ENCODE peak calls at places on chromosome 2, in six cellular contexts. One of them, this sample, is unnamed.

GRCh38 chr2:203706403-203706802 is at the start of gene CD28:
- DNase-seq in CD8-positive, alpha-beta memory T cell: peak; percentile 95
- DNase-seq in Karpas-422: no peak
- DNase-seq in cardiac muscle cell: no peak
- DNase-seq in Peyer's patch: no peak
- DNase-seq in right lobe of liver: peak; percentile 61
- DNase-seq in this sample: peak; percentile 71

GRCh38 chr2:23604731-23605130 is 219.8 kb downstream of the KLHL29 start:
- DNase-seq in cardiac muscle cell: no peak
- DNase-seq in right lobe of liver: peak; percentile 39
- DNase-seq in Karpas-422: no peak
- DNase-seq in Peyer's patch: peak; percentile 20
- DNase-seq in CD8-positive, alpha-beta memory T cell: no peak
- DNase-seq in this sample: no peak

GRCh38 chr2:201233192-201234166 is 26.9 kb upstream of the CASP8 start:
- DNase-seq in right lobe of liver: peak; percentile 92
- DNase-seq in Peyer's patch: peak; percentile 90
- DNase-seq in cardiac muscle cell: peak; percentile 44
- DNase-seq in CD8-positive, alpha-beta memory T cell: peak; percentile 89
- DNase-seq in Karpas-422: peak; percentile 94
- DNase-seq in this sample: peak; percentile 94

GRCh38 chr2:101770672-101771071 is 73.2 kb downstream of the MAP4K4 start:
- DNase-seq in cardiac muscle cell: peak; percentile 52
- DNase-seq in right lobe of liver: no peak
- DNase-seq in Karpas-422: peak; percentile 75
- DNase-seq in CD8-positive, alpha-beta memory T cell: no peak
- DNase-seq in Peyer's patch: no peak
- DNase-seq in this sample: no peak

GRCh38 chr2:189541591-189541990 is 39.0 kb downstream of the SLC40A1 start:
- DNase-seq in cardiac muscle cell: no peak
- DNase-seq in right lobe of liver: no peak
- DNase-seq in Karpas-422: no peak
- DNase-seq in Peyer's patch: no peak
- DNase-seq in CD8-positive, alpha-beta memory T cell: no peak
- DNase-seq in this sample: no peak

GRCh38 chr2:132811148-132811915 is 141.3 kb upstream of the LYPD1 start:
- DNase-seq in cardiac muscle cell: no peak
- DNase-seq in Peyer's patch: no peak
- DNase-seq in right lobe of liver: no peak
- DNase-seq in Karpas-422: no peak
- DNase-seq in CD8-positive, alpha-beta memory T cell: no peak
- DNase-seq in this sample: no peak

GRCh38 chr2:136008205-136008865 is 22.9 kb upstream of the DARS1 start:
- DNase-seq in right lobe of liver: peak; percentile 75
- DNase-seq in Karpas-422: no peak
- DNase-seq in CD8-positive, alpha-beta memory T cell: peak; percentile 49
- DNase-seq in Peyer's patch: no peak
- DNase-seq in cardiac muscle cell: no peak
- DNase-seq in this sample: peak; percentile 16

GRCh38 chr2:144524190-144524957 is 4.5 kb upstream of the ZEB2 start:
- DNase-seq in Peyer's patch: peak; percentile 58
- DNase-seq in cardiac muscle cell: peak; percentile 77
- DNase-seq in right lobe of liver: peak; percentile 64
- DNase-seq in CD8-positive, alpha-beta memory T cell: no peak
- DNase-seq in Karpas-422: peak; percentile 73
- DNase-seq in this sample: no peak

GRCh38 chr2:127526940-127527804 is 883 bp upstream of the IWS1 start:
- DNase-seq in Peyer's patch: no peak
- DNase-seq in cardiac muscle cell: no peak
- DNase-seq in Karpas-422: peak; percentile 49
- DNase-seq in CD8-positive, alpha-beta memory T cell: no peak
- DNase-seq in right lobe of liver: no peak
- DNase-seq in this sample: no peak

GRCh38 chr2:43088148-43089073 is 138.0 kb downstream of the ZFP36L2 start:
- DNase-seq in CD8-positive, alpha-beta memory T cell: no peak
- DNase-seq in right lobe of liver: no peak
- DNase-seq in cardiac muscle cell: no peak
- DNase-seq in Peyer's patch: no peak
- DNase-seq in Karpas-422: no peak
- DNase-seq in this sample: no peak

GRCh38 chr2:62055724-62056336 is 140.1 kb upstream of the B3GNT2 start:
- DNase-seq in right lobe of liver: no peak
- DNase-seq in Karpas-422: no peak
- DNase-seq in cardiac muscle cell: no peak
- DNase-seq in CD8-positive, alpha-beta memory T cell: no peak
- DNase-seq in Peyer's patch: no peak
- DNase-seq in this sample: no peak

GRCh38 chr2:229133155-229133772 is 137.8 kb downstream of the PID1 start:
- DNase-seq in CD8-positive, alpha-beta memory T cell: no peak
- DNase-seq in Peyer's patch: no peak
- DNase-seq in right lobe of liver: no peak
- DNase-seq in Karpas-422: peak; percentile 61
- DNase-seq in cardiac muscle cell: peak; percentile 76
- DNase-seq in this sample: no peak

GRCh38 chr2:81991282-81991681 is 1686.7 kb upstream of the LRRTM1 start:
- DNase-seq in Karpas-422: no peak
- DNase-seq in right lobe of liver: no peak
- DNase-seq in CD8-positive, alpha-beta memory T cell: no peak
- DNase-seq in Peyer's patch: no peak
- DNase-seq in cardiac muscle cell: no peak
- DNase-seq in this sample: no peak

GRCh38 chr2:69208023-69208595 is 178.9 kb downstream of the GFPT1 start:
- DNase-seq in CD8-positive, alpha-beta memory T cell: no peak
- DNase-seq in Peyer's patch: no peak
- DNase-seq in Karpas-422: peak; percentile 60
- DNase-seq in right lobe of liver: no peak
- DNase-seq in cardiac muscle cell: peak; percentile 21
- DNase-seq in this sample: no peak

GRCh38 chr2:158255257-158255656 is 153.6 kb downstream of the UPP2 start:
- DNase-seq in Karpas-422: no peak
- DNase-seq in right lobe of liver: no peak
- DNase-seq in CD8-positive, alpha-beta memory T cell: no peak
- DNase-seq in Peyer's patch: no peak
- DNase-seq in cardiac muscle cell: no peak
- DNase-seq in this sample: no peak

GRCh38 chr2:8120979-8121825 is 560.7 kb upstream of the ID2 start:
- DNase-seq in Karpas-422: no peak
- DNase-seq in CD8-positive, alpha-beta memory T cell: no peak
- DNase-seq in right lobe of liver: no peak
- DNase-seq in Peyer's patch: no peak
- DNase-seq in cardiac muscle cell: peak; percentile 69
- DNase-seq in this sample: no peak

GRCh38 chr2:207749873-207750272 is 19.8 kb downstream of the FZD5 start:
- DNase-seq in Peyer's patch: no peak
- DNase-seq in CD8-positive, alpha-beta memory T cell: no peak
- DNase-seq in right lobe of liver: no peak
- DNase-seq in cardiac muscle cell: no peak
- DNase-seq in Karpas-422: no peak
- DNase-seq in this sample: no peak

GRCh38 chr2:155690785-155691184 is 641.7 kb downstream of the NR4A2 start:
- DNase-seq in right lobe of liver: no peak
- DNase-seq in cardiac muscle cell: no peak
- DNase-seq in Peyer's patch: no peak
- DNase-seq in CD8-positive, alpha-beta memory T cell: no peak
- DNase-seq in Karpas-422: no peak
- DNase-seq in this sample: no peak

GRCh38 chr2:158359846-158360245 is 96.7 kb downstream of the CCDC148 start:
- DNase-seq in cardiac muscle cell: no peak
- DNase-seq in right lobe of liver: no peak
- DNase-seq in CD8-positive, alpha-beta memory T cell: no peak
- DNase-seq in Karpas-422: no peak
- DNase-seq in Peyer's patch: no peak
- DNase-seq in this sample: no peak

GRCh38 chr2:171958475-171958874 is 36.2 kb downstream of the HAT1 start:
- DNase-seq in cardiac muscle cell: peak; percentile 48
- DNase-seq in Karpas-422: no peak
- DNase-seq in Peyer's patch: no peak
- DNase-seq in CD8-positive, alpha-beta memory T cell: no peak
- DNase-seq in right lobe of liver: no peak
- DNase-seq in this sample: no peak

GRCh38 chr2:11370377-11371098 is 26.1 kb upstream of the ROCK2 start:
- DNase-seq in CD8-positive, alpha-beta memory T cell: no peak
- DNase-seq in Peyer's patch: peak; percentile 90
- DNase-seq in cardiac muscle cell: no peak
- DNase-seq in Karpas-422: peak; percentile 27
- DNase-seq in right lobe of liver: peak; percentile 87
- DNase-seq in this sample: peak; percentile 85

GRCh38 chr2:8679827-8680731 is 1.8 kb upstream of the ID2 start:
- DNase-seq in Karpas-422: peak; percentile 42
- DNase-seq in right lobe of liver: peak; percentile 95
- DNase-seq in CD8-positive, alpha-beta memory T cell: no peak
- DNase-seq in cardiac muscle cell: peak; percentile 29
- DNase-seq in Peyer's patch: peak; percentile 86
- DNase-seq in this sample: peak; percentile 80

GRCh38 chr2:68936889-68937288 is 15.8 kb downstream of the GKN2 start:
- DNase-seq in Karpas-422: no peak
- DNase-seq in CD8-positive, alpha-beta memory T cell: no peak
- DNase-seq in right lobe of liver: no peak
- DNase-seq in Peyer's patch: no peak
- DNase-seq in cardiac muscle cell: peak; percentile 33
- DNase-seq in this sample: no peak

GRCh38 chr2:9378433-9379371 is 44.6 kb downstream of the ITGB1BP1 start:
- DNase-seq in CD8-positive, alpha-beta memory T cell: no peak
- DNase-seq in right lobe of liver: no peak
- DNase-seq in Karpas-422: no peak
- DNase-seq in cardiac muscle cell: peak; percentile 87
- DNase-seq in Peyer's patch: peak; percentile 38
- DNase-seq in this sample: peak; percentile 38

GRCh38 chr2:166382-166781 is 97.5 kb downstream of the SH3YL1 start:
- DNase-seq in cardiac muscle cell: no peak
- DNase-seq in right lobe of liver: no peak
- DNase-seq in Karpas-422: no peak
- DNase-seq in CD8-positive, alpha-beta memory T cell: no peak
- DNase-seq in Peyer's patch: no peak
- DNase-seq in this sample: no peak

GRCh38 chr2:68134554-68134953 is 23.1 kb upstream of the PNO1 start:
- DNase-seq in right lobe of liver: no peak
- DNase-seq in Peyer's patch: no peak
- DNase-seq in CD8-positive, alpha-beta memory T cell: no peak
- DNase-seq in cardiac muscle cell: no peak
- DNase-seq in Karpas-422: no peak
- DNase-seq in this sample: peak; percentile 71

GRCh38 chr2:37623971-37624897 is 47.2 kb downstream of the CDC42EP3 start:
- DNase-seq in CD8-positive, alpha-beta memory T cell: no peak
- DNase-seq in Karpas-422: no peak
- DNase-seq in right lobe of liver: no peak
- DNase-seq in Peyer's patch: no peak
- DNase-seq in cardiac muscle cell: peak; percentile 25
- DNase-seq in this sample: no peak

DNA sequence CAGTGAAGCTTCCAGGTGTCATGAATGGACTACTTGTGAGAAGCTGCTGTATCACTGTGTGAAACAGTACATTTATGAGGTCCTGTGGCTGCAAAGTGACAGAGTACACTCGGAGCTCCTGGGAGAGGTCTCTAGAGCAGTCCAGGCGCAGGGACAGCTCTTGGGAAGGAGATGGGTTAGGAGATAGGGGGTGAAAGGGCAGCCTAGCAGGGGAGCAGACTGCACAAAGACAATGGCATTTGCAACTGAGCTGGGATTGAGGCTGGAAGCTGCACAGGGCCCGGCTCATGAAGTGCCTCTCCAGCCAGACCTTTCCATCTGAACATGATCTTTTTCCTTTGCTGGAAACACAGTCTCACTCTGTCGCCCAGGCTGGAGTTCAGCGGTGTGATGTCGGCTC is 83.6 kb downstream of the RHOB start:
- DNase-seq in Karpas-422: no peak
- DNase-seq in Peyer's patch: no peak
- DNase-seq in cardiac muscle cell: no peak
- DNase-seq in right lobe of liver: peak; percentile 22
- DNase-seq in CD8-positive, alpha-beta memory T cell: no peak
- DNase-seq in this sample: no peak
- H3K4me1 ChIP-seq in Karpas-422: peaks cover 17% of the 10 kb centered on the region
- H3K4me1 ChIP-seq in Peyer's patch: no peaks in the 10 kb centered on the region
- H3K4me1 ChIP-seq in cardiac muscle cell: no peaks in the 10 kb centered on the region
- H3K4me1 ChIP-seq in right lobe of liver: peaks cover 22% of the 10 kb centered on the region
- H3K4me1 ChIP-seq in CD8-positive, alpha-beta memory T cell: no peaks in the 10 kb centered on the region
- H3K4me1 ChIP-seq in this sample: no peaks in the 10 kb centered on the region

DNA sequence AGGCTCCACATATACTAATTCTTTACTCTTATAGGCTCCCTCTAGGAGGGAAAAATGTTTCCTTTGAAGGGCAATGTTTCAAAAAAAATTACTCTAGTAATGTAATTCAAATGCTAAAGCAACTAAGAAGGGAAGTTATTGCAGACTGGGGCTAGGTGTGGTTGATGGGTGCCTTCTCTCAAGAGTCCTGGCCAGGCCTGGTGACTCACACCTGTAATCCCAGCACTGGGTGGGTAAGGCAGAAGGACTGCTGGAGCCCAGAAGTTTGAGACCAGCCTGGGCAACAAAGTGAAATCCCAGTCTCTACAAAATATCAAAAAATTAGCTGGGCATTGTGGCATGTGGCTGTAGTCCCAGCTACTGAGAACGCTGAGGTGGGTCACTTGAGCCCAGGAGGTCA is 31.2 kb upstream of the CDKL4 start:
- DNase-seq in Peyer's patch: no peak
- DNase-seq in right lobe of liver: no peak
- DNase-seq in Karpas-422: no peak
- DNase-seq in cardiac muscle cell: no peak
- DNase-seq in CD8-positive, alpha-beta memory T cell: no peak
- DNase-seq in this sample: no peak
- H3K4me3 ChIP-seq in Peyer's patch: no peak overlapping the region
- H3K4me3 ChIP-seq in right lobe of liver: no peak overlapping the region
- H3K4me3 ChIP-seq in Karpas-422: no peak overlapping the region
- H3K4me3 ChIP-seq in cardiac muscle cell: no peak overlapping the region
- H3K4me3 ChIP-seq in CD8-positive, alpha-beta memory T cell: no peak overlapping the region
- H3K4me3 ChIP-seq in this sample: no peak overlapping the region

GRCh38 chr2:239158641-239159475 is 242.0 kb downstream of the HDAC4 start:
- DNase-seq in CD8-positive, alpha-beta memory T cell: no peak
- DNase-seq in right lobe of liver: peak; percentile 49
- DNase-seq in cardiac muscle cell: no peak
- DNase-seq in Karpas-422: no peak
- DNase-seq in Peyer's patch: peak; percentile 43
- DNase-seq in this sample: peak; percentile 37

GRCh38 chr2:239161711-239162140 is 239.1 kb downstream of the HDAC4 start:
- DNase-seq in CD8-positive, alpha-beta memory T cell: no peak
- DNase-seq in right lobe of liver: peak; percentile 43
- DNase-seq in Peyer's patch: peak; percentile 33
- DNase-seq in Karpas-422: no peak
- DNase-seq in cardiac muscle cell: no peak
- DNase-seq in this sample: peak; percentile 23

GRCh38 chr2:239162141-239162821 is 238.5 kb downstream of the HDAC4 start:
- DNase-seq in cardiac muscle cell: no peak
- DNase-seq in CD8-positive, alpha-beta memory T cell: no peak
- DNase-seq in Peyer's patch: peak; percentile 24
- DNase-seq in Karpas-422: no peak
- DNase-seq in right lobe of liver: peak; percentile 33
- DNase-seq in this sample: no peak

GRCh38 chr2:239159476-239159911 is 241.3 kb downstream of the HDAC4 start:
- DNase-seq in CD8-positive, alpha-beta memory T cell: no peak
- DNase-seq in right lobe of liver: peak; percentile 27
- DNase-seq in Karpas-422: no peak
- DNase-seq in cardiac muscle cell: no peak
- DNase-seq in Peyer's patch: peak; percentile 23
- DNase-seq in this sample: peak; percentile 14

GRCh38 chr2:239160226-239161143 is 240.3 kb downstream of the HDAC4 start:
- DNase-seq in cardiac muscle cell: no peak
- DNase-seq in Peyer's patch: peak; percentile 36
- DNase-seq in Karpas-422: no peak
- DNase-seq in CD8-positive, alpha-beta memory T cell: no peak
- DNase-seq in right lobe of liver: peak; percentile 35
- DNase-seq in this sample: peak; percentile 25
- H3K4me1 ChIP-seq in cardiac muscle cell: no peaks in the 10 kb centered on the region
- H3K4me1 ChIP-seq in Peyer's patch: no peaks in the 10 kb centered on the region
- H3K4me1 ChIP-seq in Karpas-422: no peaks in the 10 kb centered on the region
- H3K4me1 ChIP-seq in CD8-positive, alpha-beta memory T cell: peaks cover 19% of the 10 kb centered on the region
- H3K4me1 ChIP-seq in right lobe of liver: no peaks in the 10 kb centered on the region
- H3K4me1 ChIP-seq in this sample: peaks cover 4% of the 10 kb centered on the region

GRCh38 chr2:5673861-5674240 is 18.3 kb upstream of the SOX11 start:
- DNase-seq in cardiac muscle cell: no peak
- DNase-seq in Karpas-422: no peak
- DNase-seq in Peyer's patch: no peak
- DNase-seq in CD8-positive, alpha-beta memory T cell: no peak
- DNase-seq in right lobe of liver: no peak
- DNase-seq in this sample: no peak
- H3K4me3 ChIP-seq in cardiac muscle cell: peak overlapping the region; percentile 41
- H3K4me3 ChIP-seq in Karpas-422: no peak overlapping the region
- H3K4me3 ChIP-seq in Peyer's patch: no peak overlapping the region
- H3K4me3 ChIP-seq in CD8-positive, alpha-beta memory T cell: no peak overlapping the region
- H3K4me3 ChIP-seq in right lobe of liver: no peak overlapping the region
- H3K4me3 ChIP-seq in this sample: no peak overlapping the region